ENCODE peak calls at places on chromosomes 2 and 18, in nine cellular contexts. O is esophagus squamous epithelium, Q is GM06990, U is astrocyte, Y is sigmoid colon, R is lower lobe of right lung, B is ascending aorta, F is body of pancreas, X is HepG2. T is an unnamed sample.
A peak's percentile ranks its signal among the peaks of the same experiment; 100 is the strongest.

GRCh38 chr2:183081908-183082307 is 3.4 kb downstream of the DUSP19 start:
- DNase-seq in Q (no peak), O (no peak), U (peak; percentile 47), Y (no peak), X (no peak), F (no peak), R (no peak), B (no peak), T (no peak)

GRCh38 chr18:74459877-74460276 is 2.8 kb upstream of the DIPK1C start:
- DNase-seq in X (no peak), R (no peak), B (peak; percentile 30), Y (no peak), Q (no peak), O (no peak), U (no peak), F (no peak), T (no peak)

GRCh38 chr2:218671077-218671653 is 637 bp downstream of the RNF25 start:
- DNase-seq in B (no peak), U (peak; percentile 18), Q (no peak), X (no peak), O (no peak), F (no peak), R (no peak), Y (peak; percentile 28), T (peak; percentile 77)

GRCh38 chr2:112692496-112692911 is 28.3 kb upstream of the NT5DC4 start:
- DNase-seq in O (no peak), U (peak; percentile 90), X (peak; percentile 96), F (peak; percentile 67), Q (peak; percentile 62), Y (no peak), B (peak; percentile 78), R (peak; percentile 70), T (peak; percentile 100)

GRCh38 chr2:128628996-128629395 is 310.3 kb upstream of the HS6ST1 start:
- DNase-seq in X (no peak), U (no peak), Q (no peak), F (no peak), R (no peak), B (peak; percentile 37), O (no peak), Y (peak; percentile 18), T (no peak)

GRCh38 chr18:57915241-57915640 is 112.1 kb upstream of the ATP8B1 start:
- DNase-seq in B (no peak), O (no peak), X (no peak), F (no peak), Y (no peak), U (peak; percentile 22), R (no peak), Q (no peak), T (no peak)

GRCh38 chr2:110804915-110805314 is 72.5 kb downstream of the ACOXL start:
- DNase-seq in X (no peak), Q (no peak), U (no peak), Y (no peak), O (no peak), R (no peak), B (no peak), F (no peak), T (no peak)

GRCh38 chr2:122273785-122274419 is 518.5 kb downstream of the TSN start:
- DNase-seq in Q (no peak), F (no peak), X (no peak), Y (no peak), B (no peak), R (no peak), O (no peak), U (no peak), T (no peak)

GRCh38 chr2:16425462-16426336 is 239.9 kb downstream of the CYRIA start:
- DNase-seq in U (no peak), Y (no peak), F (peak; percentile 91), O (no peak), Q (no peak), R (peak; percentile 60), X (peak; percentile 95), B (no peak), T (peak; percentile 47)

GRCh38 chr18:37958499-37958898 is 392.9 kb upstream of the CELF4 start:
- DNase-seq in F (no peak), Y (no peak), B (no peak), U (no peak), Q (no peak), R (no peak), O (no peak), X (no peak), T (no peak)

GRCh38 chr18:36017232-36017631 is 44.8 kb downstream of the RMP24 start:
- DNase-seq in Q (no peak), F (no peak), B (no peak), X (no peak), Y (no peak), O (no peak), U (no peak), R (no peak), T (no peak)

GRCh38 chr2:121184248-121184862 is 100.6 kb downstream of the TFCP2L1 start:
- DNase-seq in Q (no peak), Y (peak; percentile 51), R (no peak), F (no peak), B (peak; percentile 50), O (no peak), X (no peak), U (no peak), T (no peak)

GRCh38 chr2:197851451-197851850 is 47.1 kb downstream of the PLCL1 start:
- DNase-seq in B (no peak), O (no peak), U (no peak), Y (no peak), Q (no peak), F (no peak), R (no peak), X (peak; percentile 11), T (no peak)
- TF ChIP-seq CTCF in B (no peak), O (no peak), U (no peak), Y (no peak), Q (peak; percentile 41), F (peak; percentile 24), R (no peak), X (no peak), T (no peak)

GRCh38 chr2:162821718-162822117 is 16.8 kb downstream of the KCNH7 start:
- DNase-seq in U (no peak), R (no peak), Y (no peak), Q (no peak), F (no peak), B (no peak), X (no peak), O (no peak), T (no peak)

GRCh38 chr2:162821176-162821575 is 17.4 kb downstream of the KCNH7 start:
- DNase-seq in B (no peak), F (no peak), X (no peak), O (no peak), R (no peak), U (peak; percentile 86), Y (no peak), Q (no peak), T (peak; percentile 29)

GRCh38 chr2:162817921-162818320 is 20.6 kb downstream of the KCNH7 start:
- DNase-seq in R (no peak), O (no peak), Y (no peak), X (no peak), Q (no peak), U (no peak), B (no peak), F (no peak), T (no peak)
- H3K4me3 ChIP-seq in R (no peak overlapping the region), O (no peak overlapping the region), Y (no peak overlapping the region), X (no peak overlapping the region), Q (no peak overlapping the region), U (no peak overlapping the region), B (no peak overlapping the region), F (no peak overlapping the region), T (no peak overlapping the region)

DNA sequence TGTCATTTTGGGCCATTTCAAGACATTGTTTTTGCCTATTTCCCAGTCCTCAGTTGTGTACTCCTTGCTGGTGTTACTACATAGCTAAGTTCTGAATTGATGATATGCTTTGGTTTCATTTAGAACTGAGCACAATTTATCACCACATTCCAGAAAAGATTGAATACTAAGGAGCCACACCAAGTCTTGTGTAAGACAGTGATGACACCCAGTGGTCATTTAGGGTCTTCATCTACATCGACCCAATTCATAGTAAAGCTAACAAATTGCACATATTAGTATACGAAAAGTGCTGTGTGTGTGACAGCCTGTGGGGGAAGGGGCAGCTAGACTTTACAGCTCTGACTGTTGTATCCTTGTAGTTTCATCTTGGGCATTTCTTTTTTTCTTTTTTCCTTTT is 10.9 kb upstream of the DLX2 start:
- DNase-seq in R (no peak), X (peak; percentile 60), U (peak; percentile 43), F (no peak), Q (no peak), B (no peak), Y (no peak), O (no peak), T (no peak)
- H3K27me3 ChIP-seq in R (peaks cover 33% of the 10 kb centered on the region), X (peaks cover 7% of the 10 kb centered on the region), U (peaks cover under 1% of the 10 kb centered on the region), F (no peaks in the 10 kb centered on the region), Q (no peaks in the 10 kb centered on the region), B (no peaks in the 10 kb centered on the region), Y (peaks cover 36% of the 10 kb centered on the region), O (no peaks in the 10 kb centered on the region), T (no peaks in the 10 kb centered on the region)

GRCh38 chr2:37928377-37928776 is 3.3 kb downstream of the RMDN2 start:
- DNase-seq in R (no peak), U (no peak), O (no peak), X (peak; percentile 67), B (no peak), F (no peak), Y (no peak), Q (no peak), T (no peak)

GRCh38 chr2:37926635-37927034 is 1.5 kb downstream of the RMDN2 start:
- DNase-seq in R (no peak), Q (no peak), X (no peak), U (no peak), F (no peak), B (no peak), Y (no peak), O (no peak), T (no peak)

GRCh38 chr2:37923308-37924055 is 1.6 kb upstream of the RMDN2 start:
- DNase-seq in B (no peak), U (no peak), Y (no peak), R (no peak), X (peak; percentile 39), F (no peak), Q (no peak), O (no peak), T (no peak)

GRCh38 chr2:37920570-37920969 is 4.5 kb upstream of the RMDN2 start:
- DNase-seq in U (peak; percentile 88), O (no peak), Y (no peak), F (no peak), B (no peak), R (no peak), X (peak; percentile 93), Q (no peak), T (peak; percentile 49)

DNA sequence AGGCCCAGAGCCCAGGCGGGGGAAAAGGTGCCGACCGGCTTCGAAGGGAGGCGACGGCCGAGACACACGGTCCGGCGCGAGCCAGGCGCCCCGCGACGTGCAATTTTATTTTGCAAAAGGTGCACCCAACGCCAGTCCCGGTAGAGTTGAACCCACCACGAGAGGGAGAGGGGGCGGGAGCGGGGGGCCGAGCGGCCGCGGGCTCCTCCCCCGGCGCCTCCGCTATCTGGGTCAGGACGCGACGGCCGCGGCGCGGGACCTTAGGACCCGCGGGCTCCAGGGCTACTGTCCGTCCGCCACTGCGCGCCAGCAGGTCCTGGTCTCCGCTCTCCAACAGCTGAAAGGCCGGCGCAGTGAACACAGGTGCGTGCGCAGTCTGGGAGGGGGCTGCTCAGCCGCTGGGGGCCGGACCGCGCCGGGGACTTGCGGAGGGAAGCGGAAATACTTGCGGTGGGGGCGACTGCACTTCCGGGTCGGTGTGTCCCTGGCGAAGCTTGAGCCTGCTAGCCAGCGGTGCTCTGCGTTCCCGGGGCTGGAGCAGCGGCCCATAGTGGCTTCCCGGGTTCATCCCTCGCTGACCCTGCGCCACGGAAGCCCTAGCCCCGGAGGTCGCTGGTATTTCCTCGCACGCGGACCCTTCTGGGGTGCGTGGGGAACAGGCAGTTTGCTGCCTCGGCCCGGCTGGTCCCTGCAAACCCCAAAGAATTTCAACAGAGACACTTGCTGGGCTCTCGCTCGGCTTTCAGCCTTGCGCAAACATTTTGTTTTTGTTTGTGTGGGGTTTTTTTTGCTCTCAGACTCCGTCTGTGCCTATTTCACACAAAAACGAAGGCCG is at the start of gene RMDN2:
- DNase-seq in Y (peak; percentile 96), R (peak; percentile 96), B (peak; percentile 91), U (peak; percentile 89), O (peak; percentile 68), Q (peak; percentile 93), F (peak; percentile 95), X (peak; percentile 97), T (peak; percentile 65)
- TF ChIP-seq CTCF in Y (no peak), R (no peak), B (no peak), U (no peak), O (no peak), Q (no peak), F (peak; percentile 15), X (peak; percentile 63), T (no peak)

T was measured in bronchial epithelial cell.